ENCODE peak calls at places on chromosomes 1 and 21, in five cellular contexts. One of them, this sample, is unnamed.

GRCh38 chr1:42176902-42177519 is 12.5 kb upstream of the GUCA2A start:
- DNase-seq in adrenal gland: no peak
- DNase-seq in lower leg skin: no peak
- DNase-seq in cardiac muscle cell: peak
- DNase-seq in left ventricle myocardium inferior: no peak
- DNase-seq in this sample: no peak

GRCh38 chr1:224623310-224623714 is 7.2 kb downstream of the CNIH3 start:
- DNase-seq in adrenal gland: no peak
- DNase-seq in lower leg skin: no peak
- DNase-seq in cardiac muscle cell: peak
- DNase-seq in left ventricle myocardium inferior: no peak
- DNase-seq in this sample: no peak

GRCh38 chr1:36609241-36610027 is 126.7 kb upstream of the CSF3R start:
- DNase-seq in adrenal gland: peak
- DNase-seq in lower leg skin: no peak
- DNase-seq in cardiac muscle cell: peak
- DNase-seq in left ventricle myocardium inferior: no peak
- DNase-seq in this sample: no peak

GRCh38 chr1:62782197-62782886 is 1.6 kb upstream of the ATG4C start:
- DNase-seq in adrenal gland: no peak
- DNase-seq in lower leg skin: no peak
- DNase-seq in cardiac muscle cell: peak
- DNase-seq in left ventricle myocardium inferior: no peak
- DNase-seq in this sample: no peak

GRCh38 chr1:3981746-3982505 is 81.9 kb upstream of the C1orf174 start:
- DNase-seq in adrenal gland: no peak
- DNase-seq in lower leg skin: no peak
- DNase-seq in cardiac muscle cell: no peak
- DNase-seq in left ventricle myocardium inferior: no peak
- DNase-seq in this sample: no peak

GRCh38 chr1:29635501-29636263 is 399.4 kb downstream of the PTPRU start:
- DNase-seq in adrenal gland: no peak
- DNase-seq in lower leg skin: peak
- DNase-seq in cardiac muscle cell: no peak
- DNase-seq in left ventricle myocardium inferior: no peak
- DNase-seq in this sample: no peak

GRCh38 chr1:184096005-184096404 is 44.5 kb downstream of the TSEN15 start:
- DNase-seq in adrenal gland: no peak
- DNase-seq in lower leg skin: no peak
- DNase-seq in cardiac muscle cell: no peak
- DNase-seq in left ventricle myocardium inferior: no peak
- DNase-seq in this sample: no peak

GRCh38 chr1:205604825-205605544 is 26.8 kb downstream of the ELK4 start:
- DNase-seq in adrenal gland: no peak
- DNase-seq in lower leg skin: peak
- DNase-seq in cardiac muscle cell: no peak
- DNase-seq in left ventricle myocardium inferior: no peak
- DNase-seq in this sample: no peak

GRCh38 chr21:31248598-31248997 is 95.5 kb downstream of the TIAM1 start:
- DNase-seq in adrenal gland: no peak
- DNase-seq in lower leg skin: no peak
- DNase-seq in cardiac muscle cell: no peak
- DNase-seq in left ventricle myocardium inferior: no peak
- DNase-seq in this sample: no peak

GRCh38 chr1:245978915-245979314 is 528.2 kb downstream of the SMYD3 start:
- DNase-seq in adrenal gland: no peak
- DNase-seq in lower leg skin: no peak
- DNase-seq in cardiac muscle cell: peak
- DNase-seq in left ventricle myocardium inferior: no peak
- DNase-seq in this sample: no peak

GRCh38 chr1:222104097-222104496 is 362.2 kb upstream of the DUSP10 start:
- DNase-seq in adrenal gland: no peak
- DNase-seq in lower leg skin: no peak
- DNase-seq in cardiac muscle cell: no peak
- DNase-seq in left ventricle myocardium inferior: no peak
- DNase-seq in this sample: no peak

GRCh38 chr1:25676488-25676887 is 59.9 kb downstream of the MAN1C1 start:
- DNase-seq in adrenal gland: no peak
- DNase-seq in lower leg skin: no peak
- DNase-seq in cardiac muscle cell: peak
- DNase-seq in left ventricle myocardium inferior: no peak
- DNase-seq in this sample: no peak

GRCh38 chr1:44810101-44810761 is 1.9 kb downstream of the BTBD19 start:
- DNase-seq in adrenal gland: peak
- DNase-seq in lower leg skin: peak
- DNase-seq in cardiac muscle cell: peak
- DNase-seq in left ventricle myocardium inferior: peak
- DNase-seq in this sample: no peak

GRCh38 chr1:158203693-158204457 is 23.2 kb downstream of the CD1D start:
- DNase-seq in adrenal gland: no peak
- DNase-seq in lower leg skin: no peak
- DNase-seq in cardiac muscle cell: peak
- DNase-seq in left ventricle myocardium inferior: no peak
- DNase-seq in this sample: no peak

GRCh38 chr1:208782186-208782585 is 538.0 kb upstream of the PLXNA2 start:
- DNase-seq in adrenal gland: no peak
- DNase-seq in lower leg skin: no peak
- DNase-seq in cardiac muscle cell: no peak
- DNase-seq in left ventricle myocardium inferior: no peak
- DNase-seq in this sample: no peak

GRCh38 chr1:201850053-201850397 is 21.1 kb downstream of the IPO9 start:
- DNase-seq in adrenal gland: peak
- DNase-seq in lower leg skin: no peak
- DNase-seq in cardiac muscle cell: peak
- DNase-seq in left ventricle myocardium inferior: peak
- DNase-seq in this sample: no peak

DNA sequence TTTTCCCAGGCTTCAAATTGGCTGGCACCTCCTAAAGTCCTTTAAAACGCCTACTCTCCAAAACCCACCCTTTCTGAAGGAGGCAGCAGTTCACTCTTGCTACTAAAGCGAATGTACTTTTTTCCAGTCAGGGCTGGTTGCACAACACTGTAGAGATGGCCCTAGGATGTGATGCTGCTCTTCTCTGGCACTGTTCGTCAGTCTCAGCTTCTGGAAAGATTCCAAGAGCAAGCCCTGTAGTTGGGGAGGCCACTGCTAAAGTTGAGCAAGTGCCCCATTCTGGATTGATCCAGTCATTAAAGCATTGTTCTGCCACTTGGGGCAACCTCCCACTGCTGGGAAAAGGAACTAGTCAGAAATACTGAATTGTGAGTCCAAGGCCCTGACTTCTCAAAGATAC is 28.5 kb upstream of the KCNQ4 start:
- DNase-seq in adrenal gland: peak
- DNase-seq in lower leg skin: no peak
- DNase-seq in cardiac muscle cell: peak
- DNase-seq in left ventricle myocardium inferior: no peak
- DNase-seq in this sample: no peak
- TF ChIP-seq CTCF in adrenal gland: no peak
- TF ChIP-seq CTCF in lower leg skin: no peak
- TF ChIP-seq CTCF in cardiac muscle cell: no peak
- TF ChIP-seq CTCF in left ventricle myocardium inferior: no peak
- TF ChIP-seq CTCF in this sample: no peak

GRCh38 chr1:235614442-235614954 is 35.1 kb downstream of the GNG4 start:
- DNase-seq in adrenal gland: no peak
- DNase-seq in lower leg skin: no peak
- DNase-seq in cardiac muscle cell: no peak
- DNase-seq in left ventricle myocardium inferior: no peak
- DNase-seq in this sample: no peak

GRCh38 chr1:235612761-235613160 is 36.8 kb downstream of the GNG4 start:
- DNase-seq in adrenal gland: no peak
- DNase-seq in lower leg skin: no peak
- DNase-seq in cardiac muscle cell: no peak
- DNase-seq in left ventricle myocardium inferior: no peak
- DNase-seq in this sample: no peak

GRCh38 chr1:235617140-235617539 is 32.4 kb downstream of the GNG4 start:
- DNase-seq in adrenal gland: no peak
- DNase-seq in lower leg skin: no peak
- DNase-seq in cardiac muscle cell: no peak
- DNase-seq in left ventricle myocardium inferior: no peak
- DNase-seq in this sample: no peak

GRCh38 chr1:235613617-235614016 is 36.0 kb downstream of the GNG4 start:
- DNase-seq in adrenal gland: no peak
- DNase-seq in lower leg skin: no peak
- DNase-seq in cardiac muscle cell: no peak
- DNase-seq in left ventricle myocardium inferior: no peak
- DNase-seq in this sample: no peak

GRCh38 chr1:235617808-235618207 is 31.8 kb downstream of the GNG4 start:
- DNase-seq in adrenal gland: no peak
- DNase-seq in lower leg skin: no peak
- DNase-seq in cardiac muscle cell: peak
- DNase-seq in left ventricle myocardium inferior: no peak
- DNase-seq in this sample: no peak
- TF ChIP-seq CTCF in adrenal gland: no peak
- TF ChIP-seq CTCF in lower leg skin: no peak
- TF ChIP-seq CTCF in cardiac muscle cell: peak
- TF ChIP-seq CTCF in left ventricle myocardium inferior: no peak
- TF ChIP-seq CTCF in this sample: no peak

GRCh38 chr1:147619741-147620140 is 50.6 kb downstream of the ACP6 start:
- DNase-seq in adrenal gland: no peak
- DNase-seq in lower leg skin: no peak
- DNase-seq in cardiac muscle cell: no peak
- DNase-seq in left ventricle myocardium inferior: no peak
- DNase-seq in this sample: no peak

GRCh38 chr1:147618077-147618569 is 52.2 kb downstream of the ACP6 start:
- DNase-seq in adrenal gland: no peak
- DNase-seq in lower leg skin: no peak
- DNase-seq in cardiac muscle cell: peak
- DNase-seq in left ventricle myocardium inferior: no peak
- DNase-seq in this sample: no peak

GRCh38 chr1:147620543-147620942 is 49.8 kb downstream of the ACP6 start:
- DNase-seq in adrenal gland: no peak
- DNase-seq in lower leg skin: no peak
- DNase-seq in cardiac muscle cell: peak
- DNase-seq in left ventricle myocardium inferior: no peak
- DNase-seq in this sample: no peak

GRCh38 chr1:147622731-147623130 is 47.6 kb downstream of the ACP6 start:
- DNase-seq in adrenal gland: no peak
- DNase-seq in lower leg skin: no peak
- DNase-seq in cardiac muscle cell: peak
- DNase-seq in left ventricle myocardium inferior: no peak
- DNase-seq in this sample: no peak

GRCh38 chr1:147618771-147619170 is 51.6 kb downstream of the ACP6 start:
- DNase-seq in adrenal gland: no peak
- DNase-seq in lower leg skin: no peak
- DNase-seq in cardiac muscle cell: no peak
- DNase-seq in left ventricle myocardium inferior: no peak
- DNase-seq in this sample: no peak
- TF ChIP-seq CTCF in adrenal gland: no peak
- TF ChIP-seq CTCF in lower leg skin: no peak
- TF ChIP-seq CTCF in cardiac muscle cell: no peak
- TF ChIP-seq CTCF in left ventricle myocardium inferior: no peak
- TF ChIP-seq CTCF in this sample: no peak

GRCh38 chr1:21901473-21901847 is 35.6 kb downstream of the HSPG2 start:
- DNase-seq in adrenal gland: no peak
- DNase-seq in lower leg skin: no peak
- DNase-seq in cardiac muscle cell: peak
- DNase-seq in left ventricle myocardium inferior: peak
- DNase-seq in this sample: no peak

GRCh38 chr1:21899267-21899810 is 37.8 kb downstream of the HSPG2 start:
- DNase-seq in adrenal gland: no peak
- DNase-seq in lower leg skin: no peak
- DNase-seq in cardiac muscle cell: peak
- DNase-seq in left ventricle myocardium inferior: no peak
- DNase-seq in this sample: no peak

GRCh38 chr1:21900766-21901472 is 36.2 kb downstream of the HSPG2 start:
- DNase-seq in adrenal gland: no peak
- DNase-seq in lower leg skin: no peak
- DNase-seq in cardiac muscle cell: no peak
- DNase-seq in left ventricle myocardium inferior: no peak
- DNase-seq in this sample: no peak

GRCh38 chr1:21898326-21899155 is 38.6 kb downstream of the HSPG2 start:
- DNase-seq in adrenal gland: peak
- DNase-seq in lower leg skin: no peak
- DNase-seq in cardiac muscle cell: peak
- DNase-seq in left ventricle myocardium inferior: peak
- DNase-seq in this sample: no peak

DNA sequence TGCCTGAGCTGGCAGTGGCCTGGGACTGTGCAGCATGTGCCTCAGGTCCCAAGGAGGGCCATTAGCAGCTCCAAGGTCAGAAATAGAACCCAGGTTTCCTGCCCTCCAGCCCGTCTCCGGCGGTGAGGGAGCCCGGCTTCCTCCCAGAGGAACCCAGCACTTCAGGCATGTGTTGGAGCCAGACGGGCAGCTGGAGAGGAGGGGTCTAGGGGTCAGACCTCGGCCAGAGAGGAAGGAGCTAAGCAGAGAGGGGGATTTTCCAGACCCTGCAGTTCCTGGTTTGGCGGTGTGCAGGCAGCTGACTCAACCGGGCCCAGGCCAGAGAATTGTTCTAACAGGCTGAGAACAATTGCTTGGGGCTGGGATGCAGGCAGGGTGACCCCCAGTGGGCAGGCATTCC is 37.1 kb downstream of the HSPG2 start:
- DNase-seq in adrenal gland: no peak
- DNase-seq in lower leg skin: no peak
- DNase-seq in cardiac muscle cell: peak
- DNase-seq in left ventricle myocardium inferior: peak
- DNase-seq in this sample: no peak
- TF ChIP-seq CTCF in adrenal gland: no peak
- TF ChIP-seq CTCF in lower leg skin: no peak
- TF ChIP-seq CTCF in cardiac muscle cell: no peak
- TF ChIP-seq CTCF in left ventricle myocardium inferior: peak
- TF ChIP-seq CTCF in this sample: no peak

This sample was measured in omental fat pad.